ENCODE peak calls at places on chromosomes 3 and 15, in six cellular contexts. F is AG10803, C is progenitor cell of endocrine pancreas, J is AG04450, Y is breast epithelium, O is cardiac fibroblast. E is an unnamed sample.

GRCh38 chr15:29131336-29132109 is 138.1 kb downstream of the NSMCE3 start:
- DNase-seq in F (no peak), C (no peak), J (no peak), Y (no peak), O (no peak), E (no peak)

GRCh38 chr3:101850327-101851048 is 1.2 kb downstream of the NFKBIZ start:
- DNase-seq in F (peak), C (no peak), J (no peak), Y (no peak), O (peak), E (no peak)

GRCh38 chr3:159486580-159486979 is 502.1 kb upstream of the IL12A start:
- DNase-seq in F (no peak), C (no peak), J (no peak), Y (no peak), O (peak), E (no peak)

GRCh38 chr15:59165726-59166125 is 40.9 kb upstream of the LDHAL6B start:
- DNase-seq in F (peak), C (no peak), J (no peak), Y (peak), O (no peak), E (no peak)

GRCh38 chr3:114839476-114839875 is 307.6 kb downstream of the ZBTB20 start:
- DNase-seq in F (peak), C (no peak), J (no peak), Y (no peak), O (no peak), E (no peak)

GRCh38 chr15:61410656-61411055 is 181.6 kb upstream of the RORA start:
- DNase-seq in F (no peak), C (no peak), J (no peak), Y (no peak), O (no peak), E (no peak)

GRCh38 chr15:64597469-64597806 is 137.1 kb downstream of the ZNF609 start:
- DNase-seq in F (no peak), C (no peak), J (no peak), Y (no peak), O (no peak), E (no peak)

GRCh38 chr3:55431041-55431440 is 56.1 kb downstream of the WNT5A start:
- DNase-seq in F (no peak), C (no peak), J (no peak), Y (no peak), O (no peak), E (no peak)

GRCh38 chr3:71752911-71753715 is 542 bp upstream of the GPR27 start:
- DNase-seq in F (no peak), C (peak), J (no peak), Y (no peak), O (no peak), E (no peak)

GRCh38 chr15:40087991-40088928 is 20.4 kb downstream of the BMF start:
- DNase-seq in F (no peak), C (no peak), J (no peak), Y (no peak), O (no peak), E (no peak)

GRCh38 chr3:151410891-151411559 is 26.5 kb upstream of the P2RY12 start:
- DNase-seq in F (peak), C (no peak), J (no peak), Y (no peak), O (no peak), E (no peak)

GRCh38 chr3:105930733-105931132 is 61.9 kb upstream of the CBLB start:
- DNase-seq in F (no peak), C (no peak), J (no peak), Y (no peak), O (no peak), E (no peak)

GRCh38 chr3:136882575-136882974 is 20.6 kb downstream of the NCK1 start:
- DNase-seq in F (no peak), C (no peak), J (no peak), Y (no peak), O (no peak), E (no peak)

GRCh38 chr15:70339551-70340517 is 242.1 kb upstream of the TLE3 start:
- DNase-seq in F (peak), C (no peak), J (no peak), Y (no peak), O (no peak), E (no peak)

GRCh38 chr3:102687851-102688555 is 253.2 kb downstream of the ZPLD1 start:
- DNase-seq in F (no peak), C (no peak), J (no peak), Y (no peak), O (no peak), E (no peak)

GRCh38 chr15:67771201-67771600 is 54.1 kb upstream of the SKOR1 start:
- DNase-seq in F (no peak), C (no peak), J (no peak), Y (no peak), O (no peak), E (no peak)

GRCh38 chr3:126982125-126982521 is 792 bp upstream of the PLXNA1 start:
- DNase-seq in F (peak), C (no peak), J (no peak), Y (no peak), O (no peak), E (peak)

GRCh38 chr3:73563896-73564582 is 60.7 kb downstream of the PDZRN3 start:
- DNase-seq in F (peak), C (no peak), J (no peak), Y (no peak), O (no peak), E (no peak)

GRCh38 chr15:85354432-85354831 is 26.0 kb upstream of the AKAP13 start:
- DNase-seq in F (peak), C (no peak), J (no peak), Y (no peak), O (peak), E (no peak)

GRCh38 chr15:75589071-75589470 is 10.0 kb upstream of the PTPN9 start:
- DNase-seq in F (no peak), C (no peak), J (no peak), Y (no peak), O (no peak), E (no peak)

GRCh38 chr3:16064660-16065414 is 109.6 kb upstream of the GALNT15 start:
- DNase-seq in F (peak), C (no peak), J (peak), Y (peak), O (peak), E (no peak)

GRCh38 chr3:128617270-128617556 is 33.4 kb downstream of the RPN1 start:
- DNase-seq in F (no peak), C (no peak), J (no peak), Y (no peak), O (no peak), E (no peak)

GRCh38 chr15:74315626-74316025 is 51.8 kb downstream of the CYP11A1 start:
- DNase-seq in F (no peak), C (no peak), J (no peak), Y (no peak), O (no peak), E (no peak)

GRCh38 chr3:110526732-110527727 is 544.6 kb upstream of the NECTIN3 start:
- DNase-seq in F (peak), C (no peak), J (peak), Y (no peak), O (peak), E (no peak)

GRCh38 chr3:129047553-129047839 is 13.1 kb upstream of the GP9 start:
- DNase-seq in F (no peak), C (no peak), J (no peak), Y (no peak), O (no peak), E (no peak)

GRCh38 chr3:25043757-25044156 is 384.3 kb upstream of the RARB start:
- DNase-seq in F (no peak), C (no peak), J (no peak), Y (no peak), O (no peak), E (no peak)

DNA sequence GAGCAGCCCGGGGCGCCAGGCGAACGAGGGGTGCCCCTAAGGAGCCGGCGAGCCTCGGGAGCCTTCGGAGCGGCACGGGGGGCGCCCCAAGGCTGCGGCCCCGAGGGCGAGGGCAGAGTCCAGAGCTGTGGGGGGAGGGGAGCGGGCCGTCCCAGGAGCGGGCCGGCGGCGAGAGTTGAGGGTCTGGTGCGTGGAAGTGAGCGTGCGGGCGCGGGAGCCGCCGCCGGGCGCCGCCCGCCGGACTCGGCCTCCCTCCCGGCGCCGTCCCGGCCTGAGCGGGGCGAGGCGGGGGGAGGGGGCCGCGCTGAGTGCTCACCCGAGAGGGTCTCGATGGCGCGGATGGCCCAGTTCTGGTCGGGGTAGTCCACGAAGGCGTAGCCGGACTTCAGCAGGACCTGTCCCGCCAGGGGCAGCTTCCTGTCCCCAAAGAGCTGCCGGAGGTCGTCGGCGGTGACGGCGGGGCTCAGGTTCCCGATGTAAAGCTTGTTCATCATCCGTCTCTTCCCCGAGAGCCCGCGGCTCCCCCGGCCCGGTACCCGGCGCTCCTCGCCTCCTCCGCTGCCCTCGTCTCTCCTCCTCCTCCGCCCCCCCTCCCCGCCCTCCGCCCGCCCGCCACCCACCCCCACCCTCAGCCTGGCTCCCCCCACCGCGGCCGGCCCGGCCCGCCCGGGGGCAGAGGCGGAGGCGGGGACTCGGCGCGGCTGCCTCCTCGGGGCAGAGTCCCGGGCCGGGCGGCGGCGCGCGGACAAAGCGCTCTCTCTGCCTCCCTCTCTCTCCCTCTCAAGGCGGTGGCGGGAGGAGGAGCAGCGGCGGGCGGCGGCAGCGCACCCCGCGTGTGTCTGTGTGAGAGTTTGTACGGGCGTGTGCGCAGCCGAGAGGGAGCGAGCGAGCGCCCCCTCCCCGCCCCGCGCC is at the start of gene IGF2BP2:
- DNase-seq in F (peak), C (peak), J (peak), Y (no peak), O (peak), E (peak)
- TF ChIP-seq CTCF in F (no peak), C (peak), J (no peak), Y (no peak), O (peak), E (no peak)

GRCh38 chr3:13338996-13339395 is 81.1 kb downstream of the NUP210 start:
- DNase-seq in F (no peak), C (no peak), J (no peak), Y (no peak), O (no peak), E (no peak)
- TF ChIP-seq CTCF in F (no peak), C (no peak), J (no peak), Y (no peak), O (no peak), E (no peak)

GRCh38 chr3:51929420-51930003 is 12.2 kb downstream of the RRP9 start:
- DNase-seq in F (no peak), C (no peak), J (no peak), Y (no peak), O (no peak), E (no peak)
- TF ChIP-seq CTCF in F (no peak), C (no peak), J (no peak), Y (no peak), O (no peak), E (no peak)

DNA sequence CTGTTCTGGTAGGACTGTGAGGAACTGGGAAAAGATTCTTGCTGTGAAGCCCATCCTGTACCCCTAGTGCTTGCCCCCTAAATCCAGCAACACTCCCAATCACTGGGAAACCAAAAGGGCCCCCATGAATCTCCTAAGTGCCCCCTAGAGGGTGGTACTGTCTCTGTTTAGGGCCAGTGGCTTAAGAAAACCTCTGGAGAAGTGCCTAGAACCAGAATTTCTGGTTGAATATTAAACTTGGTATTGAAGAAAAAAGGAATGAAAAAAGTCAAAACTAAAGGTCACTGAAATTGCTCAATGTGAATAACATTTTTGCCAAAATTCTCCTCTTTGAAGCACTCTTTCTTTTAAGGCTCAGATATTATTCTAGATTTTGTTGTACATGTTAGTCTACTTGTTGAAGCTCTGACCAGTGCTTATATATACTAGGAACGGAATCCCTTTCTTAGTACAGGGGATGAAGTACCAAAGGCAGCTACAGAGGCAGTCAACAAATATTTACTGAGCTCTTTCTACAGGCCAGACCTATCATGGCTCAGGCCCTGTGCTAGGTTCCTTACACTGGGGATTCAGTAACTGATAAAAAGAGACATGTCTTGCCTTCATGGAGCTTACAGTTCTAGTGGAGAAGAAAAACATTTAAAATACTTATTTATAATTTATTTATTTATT is 138.8 kb downstream of the MYLK start:
- DNase-seq in F (peak), C (no peak), J (no peak), Y (no peak), O (peak), E (no peak)
- TF ChIP-seq CTCF in F (peak), C (peak), J (no peak), Y (no peak), O (peak), E (no peak)

DNA sequence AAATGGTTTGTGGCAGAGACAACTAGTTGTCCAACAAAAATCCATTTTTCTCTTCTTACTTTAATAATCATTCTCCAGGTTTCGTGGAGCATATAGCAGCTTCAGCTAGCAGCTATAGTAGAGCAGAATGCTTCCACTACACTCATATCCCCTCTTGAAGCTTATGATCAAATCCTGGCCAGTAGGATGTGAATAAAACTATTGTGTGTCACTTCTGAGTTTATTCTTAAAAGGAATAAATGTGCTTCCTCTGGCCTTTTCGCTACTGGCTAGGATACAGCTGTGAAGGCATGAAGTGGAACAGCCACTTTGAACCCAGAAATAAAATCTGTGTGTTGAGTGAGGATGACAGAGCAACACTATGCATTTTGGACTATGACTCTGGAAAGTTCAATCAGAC is 7.8 kb upstream of the CPOX start:
- DNase-seq in F (no peak), C (no peak), J (no peak), Y (no peak), O (no peak), E (no peak)
- TF ChIP-seq CTCF in F (no peak), C (no peak), J (no peak), Y (no peak), O (no peak), E (no peak)

DNA sequence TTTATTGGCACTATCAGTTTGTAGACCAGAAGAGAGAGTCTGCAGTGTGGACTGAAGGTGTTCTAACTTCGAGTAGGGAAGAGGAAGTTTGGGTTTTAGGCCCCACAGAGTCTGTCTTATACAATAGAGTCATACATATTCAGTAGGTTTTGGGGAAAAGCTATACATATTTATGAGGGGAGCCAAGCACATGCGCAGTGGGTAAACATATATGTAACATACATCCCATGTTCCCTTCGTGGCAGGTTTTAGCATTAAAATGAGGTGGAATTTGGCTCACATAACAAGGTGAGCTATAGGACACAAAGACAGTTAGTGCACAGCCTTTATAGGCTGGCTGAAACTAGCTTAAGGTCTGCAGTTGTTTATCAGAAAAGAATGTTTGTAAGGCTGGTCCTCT is 4.9 kb downstream of the GALK2 start:
- DNase-seq in F (no peak), C (no peak), J (no peak), Y (no peak), O (no peak), E (no peak)
- TF ChIP-seq CTCF in F (no peak), C (no peak), J (no peak), Y (no peak), O (no peak), E (no peak)

DNA sequence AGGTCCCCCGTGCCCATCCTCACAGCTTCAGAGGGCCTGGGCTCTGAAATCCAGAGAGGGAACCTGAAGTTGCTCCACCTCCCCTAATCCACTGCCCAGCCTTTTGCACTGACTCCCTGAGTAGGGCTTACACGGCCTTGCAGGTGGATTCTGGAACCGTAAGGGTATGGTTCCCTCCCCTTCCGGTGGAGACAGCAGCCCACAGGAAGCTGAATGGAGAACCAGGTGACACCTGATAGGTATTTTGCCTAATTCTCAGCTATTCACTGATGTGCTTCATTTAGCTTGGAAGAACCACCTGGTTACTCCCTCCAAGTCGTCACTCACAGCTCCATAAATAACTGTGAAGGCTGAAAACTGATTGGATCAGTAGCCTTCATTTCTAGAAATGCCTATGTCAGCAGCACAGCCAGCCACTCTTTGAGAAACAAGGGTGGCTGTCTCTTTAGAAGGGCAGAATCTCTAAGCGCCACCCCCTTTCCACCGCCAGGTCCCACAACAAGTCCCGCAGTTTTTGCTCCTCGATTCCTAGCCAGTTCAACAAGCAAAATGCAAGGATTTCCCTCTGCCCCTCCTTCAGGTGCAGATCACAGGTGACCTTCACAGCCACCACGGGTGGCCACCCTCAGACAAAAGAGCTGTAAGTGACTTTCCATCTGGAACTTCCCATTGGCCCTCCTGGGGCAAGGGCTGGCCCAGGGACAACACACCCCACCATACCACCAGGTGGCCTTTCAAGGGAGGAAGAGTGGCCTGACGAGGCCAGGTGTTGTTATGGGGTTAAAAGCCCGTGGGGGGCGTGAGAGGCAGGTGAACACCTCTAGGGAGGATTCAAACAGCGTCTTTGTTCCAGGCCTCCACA is 112.9 kb downstream of the SEC22A start:
- DNase-seq in F (no peak), C (no peak), J (no peak), Y (no peak), O (no peak), E (no peak)
- TF ChIP-seq CTCF in F (no peak), C (peak), J (no peak), Y (no peak), O (no peak), E (no peak)

GRCh38 chr3:11005686-11006256 is 13.2 kb downstream of the SLC6A1 start:
- DNase-seq in F (no peak), C (no peak), J (no peak), Y (no peak), O (no peak), E (no peak)

GRCh38 chr3:11009898-11010297 is 17.4 kb downstream of the SLC6A1 start:
- DNase-seq in F (no peak), C (no peak), J (no peak), Y (no peak), O (no peak), E (no peak)

GRCh38 chr3:11010406-11011165 is 18.0 kb downstream of the SLC6A1 start:
- DNase-seq in F (no peak), C (no peak), J (no peak), Y (no peak), O (no peak), E (no peak)

GRCh38 chr3:11006986-11007385 is 14.4 kb downstream of the SLC6A1 start:
- DNase-seq in F (no peak), C (no peak), J (no peak), Y (no peak), O (no peak), E (no peak)

GRCh38 chr3:11007534-11007933 is 15.0 kb downstream of the SLC6A1 start:
- DNase-seq in F (no peak), C (no peak), J (no peak), Y (no peak), O (no peak), E (no peak)
- TF ChIP-seq CTCF in F (no peak), C (peak), J (no peak), Y (no peak), O (no peak), E (no peak)

GRCh38 chr3:107208100-107208499 is 169.1 kb upstream of the CCDC54 start:
- DNase-seq in F (peak), C (no peak), J (peak), Y (no peak), O (peak), E (no peak)

GRCh38 chr3:107204121-107204520 is 173.1 kb upstream of the CCDC54 start:
- DNase-seq in F (no peak), C (no peak), J (no peak), Y (no peak), O (no peak), E (no peak)

GRCh38 chr3:107205354-107205753 is 171.9 kb upstream of the CCDC54 start:
- DNase-seq in F (no peak), C (no peak), J (no peak), Y (no peak), O (no peak), E (no peak)

GRCh38 chr3:107206945-107207344 is 170.3 kb upstream of the CCDC54 start:
- DNase-seq in F (no peak), C (no peak), J (no peak), Y (no peak), O (no peak), E (no peak)

DNA sequence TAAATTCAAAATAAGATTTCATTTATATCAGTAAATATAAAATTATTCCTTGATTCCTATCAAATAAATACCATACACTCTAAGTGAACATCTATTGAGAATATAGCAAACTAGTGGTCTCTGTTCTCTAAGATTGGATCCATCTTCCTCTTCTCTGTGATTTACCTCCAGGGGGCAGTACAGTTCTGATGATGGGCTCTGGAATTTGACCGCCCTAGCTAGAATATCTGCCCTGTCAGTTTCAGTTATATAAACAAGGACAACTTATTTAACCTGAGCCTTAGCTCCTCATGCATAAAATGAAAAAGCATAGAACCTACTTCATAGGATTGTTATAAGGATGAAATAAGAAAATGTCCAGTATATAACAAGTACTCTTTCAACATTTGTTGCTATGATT is 171.1 kb upstream of the CCDC54 start:
- DNase-seq in F (peak), C (no peak), J (no peak), Y (no peak), O (peak), E (no peak)
- TF ChIP-seq CTCF in F (peak), C (peak), J (peak), Y (no peak), O (peak), E (peak)

E was measured in activated B cell treated with CpG ODN at 0.5 μM for 24 hours.